ENCODE peak calls at places on chromosomes 16 and 17, in nine cellular contexts. V is activated T-cell treated with anti-CD3 and anti-CD28 coated beads, Interleukin-2, amount 50 U/mL, for 72 hours; O is left lung; F is thoracic aorta; W is NCI-H187; R is NCI-H1436; T is H54; Z is MV-4-11; Y is nucleus accumbens. Q is an unnamed sample.
A peak's percentile ranks its signal among the peaks of the same experiment; 100 is the strongest.

GRCh38 chr16:87653234-87653633 is 50.9 kb downstream of the JPH3 start:
- DNase-seq in W (no peak), V (no peak), Y (no peak), F (no peak), R (no peak), T (no peak), O (no peak), Z (peak; percentile 6), Q (no peak)

GRCh38 chr16:8355714-8356113 is 234.6 kb downstream of the TMEM114 start:
- DNase-seq in T (no peak), W (no peak), Z (no peak), R (no peak), O (no peak), Y (no peak), V (no peak), F (no peak), Q (no peak)

GRCh38 chr17:39653662-39654331 is 11.4 kb upstream of the TCAP start:
- DNase-seq in V (peak; percentile 88), Z (peak; percentile 40), R (peak; percentile 70), W (no peak), Y (no peak), T (peak; percentile 75), O (no peak), F (no peak), Q (peak; percentile 67)

GRCh38 chr17:10729334-10730193 is at the start of gene TMEM220:
- DNase-seq in O (peak; percentile 82), W (no peak), Y (no peak), T (no peak), V (peak; percentile 61), Z (peak; percentile 3), R (peak; percentile 32), F (peak; percentile 40), Q (peak; percentile 68)

GRCh38 chr17:80636356-80637285 is 92.0 kb downstream of the RPTOR start:
- DNase-seq in R (no peak), Z (peak; percentile 45), V (no peak), Y (no peak), O (no peak), F (no peak), W (no peak), T (no peak), Q (no peak)

GRCh38 chr16:56353054-56353921 is 72.1 kb downstream of the AMFR start:
- DNase-seq in T (no peak), Z (no peak), W (no peak), V (no peak), R (no peak), F (no peak), Y (no peak), O (peak; percentile 4), Q (no peak)

GRCh38 chr17:76005263-76006149 is 4.9 kb downstream of the CDK3 start:
- DNase-seq in W (peak; percentile 12), Y (peak; percentile 15), Z (peak; percentile 34), V (peak; percentile 91), O (peak; percentile 72), F (peak; percentile 19), R (peak; percentile 77), T (peak; percentile 86), Q (peak; percentile 57)

GRCh38 chr16:2095315-2095853 is 40.3 kb downstream of the PKD1 start:
- DNase-seq in T (peak; percentile 93), F (no peak), V (no peak), O (no peak), Y (no peak), W (no peak), R (no peak), Z (no peak), Q (no peak)

GRCh38 chr16:77711775-77712174 is 10.5 kb upstream of the NUDT7 start:
- DNase-seq in W (no peak), Y (no peak), T (no peak), F (no peak), O (no peak), Z (peak; percentile 10), V (no peak), R (no peak), Q (no peak)

GRCh38 chr16:53904533-53904932 is 200.6 kb downstream of the FTO start:
- DNase-seq in Y (no peak), V (no peak), Z (no peak), T (no peak), R (no peak), O (no peak), W (no peak), F (no peak), Q (no peak)

GRCh38 chr16:9820481-9821246 is 361.6 kb downstream of the GRIN2A start:
- DNase-seq in R (no peak), Z (no peak), Y (no peak), W (no peak), V (no peak), T (no peak), O (no peak), F (no peak), Q (no peak)

GRCh38 chr16:2675714-2676113 is 6.6 kb upstream of the KCTD5 start:
- DNase-seq in T (no peak), V (no peak), W (no peak), Y (no peak), Z (no peak), F (no peak), R (no peak), O (no peak), Q (no peak)

GRCh38 chr16:477287-477686 is 50.2 kb upstream of the CAPN15 start:
- DNase-seq in Y (no peak), Z (peak; percentile 74), V (no peak), T (no peak), R (no peak), F (no peak), O (no peak), W (no peak), Q (no peak)

GRCh38 chr16:14490281-14490680 is 139.8 kb downstream of the PARN start:
- DNase-seq in Z (no peak), T (no peak), O (no peak), Y (no peak), R (no peak), W (no peak), V (no peak), F (no peak), Q (no peak)

GRCh38 chr16:588639-588888 is 1.3 kb upstream of the RAB40C start:
- DNase-seq in R (no peak), O (no peak), W (no peak), Z (no peak), Y (no peak), V (peak; percentile 71), F (peak; percentile 19), T (no peak), Q (peak; percentile 31)

Q was measured in substantia nigra.